ENCODE peak calls at places on chromosomes 11 and 22, in four cellular contexts. One of them, this sample, is unnamed.

GRCh38 chr11:79182794-79183193 is 258.0 kb downstream of the TENM4 start:
- DNase-seq in HFFc6: peak
- DNase-seq in fibroblast of mammary gland: peak
- DNase-seq in GM06990: no peak
- DNase-seq in this sample: no peak

GRCh38 chr11:57515332-57516060 is at the start of gene SLC43A1:
- DNase-seq in HFFc6: peak
- DNase-seq in fibroblast of mammary gland: peak
- DNase-seq in GM06990: peak
- DNase-seq in this sample: peak

GRCh38 chr11:34534826-34535225 is 21.2 kb upstream of the ELF5 start:
- DNase-seq in HFFc6: no peak
- DNase-seq in fibroblast of mammary gland: no peak
- DNase-seq in GM06990: no peak
- DNase-seq in this sample: no peak

GRCh38 chr11:47010192-47010591 is 73.6 kb downstream of the CSTPP1 start:
- DNase-seq in HFFc6: no peak
- DNase-seq in fibroblast of mammary gland: no peak
- DNase-seq in GM06990: no peak
- DNase-seq in this sample: no peak

GRCh38 chr11:117823941-117824420 is 563 bp downstream of the FXYD2 start:
- DNase-seq in HFFc6: no peak
- DNase-seq in fibroblast of mammary gland: peak
- DNase-seq in GM06990: no peak
- DNase-seq in this sample: no peak

GRCh38 chr22:34776827-34777226 is 289.1 kb upstream of the ISX start:
- DNase-seq in HFFc6: no peak
- DNase-seq in fibroblast of mammary gland: no peak
- DNase-seq in GM06990: no peak
- DNase-seq in this sample: no peak

GRCh38 chr11:18011633-18012313 is 1.1 kb downstream of the SERGEF start:
- DNase-seq in HFFc6: no peak
- DNase-seq in fibroblast of mammary gland: no peak
- DNase-seq in GM06990: no peak
- DNase-seq in this sample: no peak

GRCh38 chr11:76602431-76602861 is 68.1 kb downstream of the LRRC32 start:
- DNase-seq in HFFc6: no peak
- DNase-seq in fibroblast of mammary gland: peak
- DNase-seq in GM06990: no peak
- DNase-seq in this sample: no peak

GRCh38 chr22:43222281-43222680 is 35.3 kb upstream of the TTLL12 start:
- DNase-seq in HFFc6: no peak
- DNase-seq in fibroblast of mammary gland: no peak
- DNase-seq in GM06990: no peak
- DNase-seq in this sample: no peak

GRCh38 chr11:46894506-46894905 is 23.8 kb downstream of the LRP4 start:
- DNase-seq in HFFc6: no peak
- DNase-seq in fibroblast of mammary gland: no peak
- DNase-seq in GM06990: no peak
- DNase-seq in this sample: no peak

GRCh38 chr11:7965386-7965785 is at the start of gene NLRP10:
- DNase-seq in HFFc6: peak
- DNase-seq in fibroblast of mammary gland: peak
- DNase-seq in GM06990: no peak
- DNase-seq in this sample: no peak

GRCh38 chr22:20569059-20570058 is 61.9 kb downstream of the MED15 start:
- DNase-seq in HFFc6: peak
- DNase-seq in fibroblast of mammary gland: peak
- DNase-seq in GM06990: peak
- DNase-seq in this sample: no peak

GRCh38 chr11:121829159-121829643 is 286.8 kb downstream of the BLID start:
- DNase-seq in HFFc6: peak
- DNase-seq in fibroblast of mammary gland: peak
- DNase-seq in GM06990: no peak
- DNase-seq in this sample: no peak

GRCh38 chr11:46119352-46120216 is 1.7 kb downstream of the PHF21A start:
- DNase-seq in HFFc6: peak
- DNase-seq in fibroblast of mammary gland: peak
- DNase-seq in GM06990: peak
- DNase-seq in this sample: peak

GRCh38 chr11:73265853-73266643 is 6.1 kb upstream of the P2RY6 start:
- DNase-seq in HFFc6: no peak
- DNase-seq in fibroblast of mammary gland: no peak
- DNase-seq in GM06990: no peak
- DNase-seq in this sample: no peak

GRCh38 chr11:73267921-73268540 is 4.1 kb upstream of the P2RY6 start:
- DNase-seq in HFFc6: no peak
- DNase-seq in fibroblast of mammary gland: no peak
- DNase-seq in GM06990: no peak
- DNase-seq in this sample: no peak

GRCh38 chr11:73265278-73265810 is 6.8 kb upstream of the P2RY6 start:
- DNase-seq in HFFc6: no peak
- DNase-seq in fibroblast of mammary gland: no peak
- DNase-seq in GM06990: no peak
- DNase-seq in this sample: no peak

GRCh38 chr11:73267122-73267846 is 4.9 kb upstream of the P2RY6 start:
- DNase-seq in HFFc6: no peak
- DNase-seq in fibroblast of mammary gland: no peak
- DNase-seq in GM06990: no peak
- DNase-seq in this sample: no peak

DNA sequence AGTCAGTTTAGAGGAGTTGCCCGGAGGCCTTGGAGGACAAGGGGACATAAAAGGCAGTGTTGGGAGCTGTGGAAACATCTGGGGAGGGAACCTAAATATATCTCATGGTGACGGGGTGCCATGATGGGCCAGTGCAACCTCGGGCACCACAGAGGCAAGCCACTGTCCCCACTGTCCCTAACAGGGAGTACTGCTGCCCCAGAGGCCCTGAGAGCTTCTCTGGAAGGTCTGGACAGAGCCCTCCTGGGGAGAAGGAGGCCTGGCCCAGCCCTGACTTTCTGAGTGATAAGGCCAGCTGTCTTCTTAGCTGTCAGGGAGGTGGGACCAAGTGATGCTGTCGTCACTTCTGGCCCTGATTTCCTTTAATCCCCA is 5.5 kb upstream of the P2RY6 start:
- DNase-seq in HFFc6: no peak
- DNase-seq in fibroblast of mammary gland: no peak
- DNase-seq in GM06990: no peak
- DNase-seq in this sample: no peak
- TF ChIP-seq CTCF in HFFc6: no peak
- TF ChIP-seq CTCF in fibroblast of mammary gland: no peak
- TF ChIP-seq CTCF in GM06990: no peak
- TF ChIP-seq CTCF in this sample: no peak

GRCh38 chr11:123696183-123696582 is 41.8 kb upstream of the SCN3B start:
- DNase-seq in HFFc6: peak
- DNase-seq in fibroblast of mammary gland: peak
- DNase-seq in GM06990: no peak
- DNase-seq in this sample: no peak
- TF ChIP-seq CTCF in HFFc6: peak
- TF ChIP-seq CTCF in fibroblast of mammary gland: no peak
- TF ChIP-seq CTCF in GM06990: no peak
- TF ChIP-seq CTCF in this sample: no peak

GRCh38 chr11:14969922-14970323 is 2.2 kb downstream of the CALCA start:
- DNase-seq in HFFc6: peak
- DNase-seq in fibroblast of mammary gland: peak
- DNase-seq in GM06990: peak
- DNase-seq in this sample: no peak
- TF ChIP-seq CTCF in HFFc6: peak
- TF ChIP-seq CTCF in fibroblast of mammary gland: peak
- TF ChIP-seq CTCF in GM06990: peak
- TF ChIP-seq CTCF in this sample: peak

DNA sequence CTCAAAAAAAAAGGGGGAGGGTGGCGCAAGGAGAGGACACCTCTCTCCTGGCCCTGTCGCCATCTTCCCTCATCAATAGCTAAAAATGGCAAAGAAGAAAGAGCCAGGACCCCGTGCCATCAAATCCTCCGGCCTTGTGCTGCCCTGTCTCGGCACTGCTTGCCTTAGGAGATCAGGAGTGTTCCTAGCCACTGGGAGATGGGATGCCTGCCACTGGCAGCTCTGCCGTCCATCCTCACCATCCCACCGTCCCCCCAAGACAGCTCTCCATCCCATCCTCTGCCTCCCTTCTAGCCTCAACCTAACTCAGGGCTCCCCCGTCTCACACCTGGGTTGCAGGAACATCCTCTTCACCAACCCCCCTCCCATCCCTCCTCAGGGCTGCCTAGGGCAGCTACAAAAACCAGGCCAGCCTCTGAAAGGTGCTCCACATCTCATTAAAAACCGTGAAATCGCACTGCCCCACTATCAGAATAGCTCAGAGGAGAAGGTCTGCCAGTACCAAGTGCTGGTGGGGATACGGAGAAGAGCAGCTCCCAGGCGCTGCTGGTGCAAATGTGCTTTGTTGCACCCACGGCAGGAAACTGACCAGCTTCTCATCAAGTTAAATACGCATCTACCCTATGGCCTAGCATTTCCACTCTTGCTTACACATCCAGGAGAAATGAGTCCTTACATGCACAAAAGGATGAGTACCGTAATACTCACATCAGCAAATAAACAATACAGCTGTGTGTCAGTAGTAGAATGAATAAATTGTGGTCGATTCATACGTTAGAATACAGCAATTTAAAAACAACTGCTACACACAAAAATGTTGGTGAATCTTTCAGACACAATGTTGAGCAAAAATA is 31.7 kb upstream of the GCAT start:
- DNase-seq in HFFc6: peak
- DNase-seq in fibroblast of mammary gland: peak
- DNase-seq in GM06990: no peak
- DNase-seq in this sample: no peak
- TF ChIP-seq CTCF in HFFc6: no peak
- TF ChIP-seq CTCF in fibroblast of mammary gland: no peak
- TF ChIP-seq CTCF in GM06990: no peak
- TF ChIP-seq CTCF in this sample: no peak